ENCODE peak calls at places on chromosomes 16 and 17, in seven cellular contexts. W is activated naive CD4-positive, alpha-beta T cell; B is ACHN; I is effector CD4-positive, alpha-beta T cell; Y is uterus; H is stimulated activated naive CD4-positive, alpha-beta T cell; Z is NCI-H2171 treated with DMSO at 0.1 percent for 48 hours. K is an unnamed sample.

GRCh38 chr17:50099003-50099402 is 3.9 kb downstream of the PDK2 start:
- DNase-seq in Z (no peak), H (no peak), Y (no peak), I (no peak), W (no peak), B (no peak), K (no peak)

GRCh38 chr16:54080524-54081008 is 206.0 kb downstream of the IRX3 start:
- DNase-seq in B (no peak), Z (no peak), W (no peak), H (no peak), Y (no peak), I (no peak), K (no peak)

GRCh38 chr16:3598236-3598635 is 13.2 kb downstream of the SLX4 start:
- DNase-seq in W (no peak), H (no peak), B (no peak), Z (no peak), I (no peak), Y (no peak), K (no peak)

GRCh38 chr17:33267279-33267790 is 25.8 kb downstream of the ASIC2 start:
- DNase-seq in B (peak), Z (no peak), H (no peak), Y (no peak), W (no peak), I (no peak), K (no peak)

GRCh38 chr16:71610936-71611871 is 14.8 kb upstream of the MARVELD3 start:
- DNase-seq in Y (peak), Z (peak), I (peak), H (peak), W (peak), B (peak), K (peak)

GRCh38 chr16:57474671-57475661 is 11.3 kb downstream of the DOK4 start:
- DNase-seq in I (no peak), B (no peak), W (no peak), Y (no peak), H (no peak), Z (no peak), K (no peak)

GRCh38 chr17:7408341-7408740 is 696 bp downstream of the NLGN2 start:
- DNase-seq in I (no peak), W (no peak), Y (no peak), Z (no peak), H (peak), B (no peak), K (no peak)

GRCh38 chr16:4700380-4700996 is 7.1 kb downstream of the NUDT16L1 start:
- DNase-seq in I (no peak), H (no peak), W (no peak), Z (no peak), Y (no peak), B (no peak), K (no peak)

GRCh38 chr17:19258371-19258770 is 21.2 kb downstream of the EPN2 start:
- DNase-seq in H (no peak), B (no peak), I (no peak), Y (no peak), Z (no peak), W (no peak), K (no peak)

GRCh38 chr16:14399397-14400284 is 230.4 kb downstream of the PARN start:
- DNase-seq in W (no peak), I (no peak), Z (no peak), B (peak), Y (no peak), H (no peak), K (no peak)

GRCh38 chr16:78098087-78098486 is 1.4 kb upstream of the WWOX start:
- DNase-seq in B (no peak), H (no peak), W (no peak), Y (no peak), I (no peak), Z (no peak), K (no peak)